ENCODE peak calls at places on chromosome 13, in ten cellular contexts. W, U, E, S, K, X, F, P, N and C are unnamed samples.

GRCh38 chr13:109141716-109142115 is 512.3 kb downstream of the MYO16 start:
- DNase-seq in K (no peak), P (no peak), W (no peak), X (no peak), E (no peak), F (no peak), U (no peak), S (no peak), N (no peak), C (no peak)

GRCh38 chr13:110714798-110715394 is 1.4 kb downstream of the ING1 start:
- DNase-seq in U (peak), K (peak), W (peak), P (no peak), N (peak), E (peak), S (peak), F (peak), X (peak), C (peak)

GRCh38 chr13:83765796-83766195 is 116.5 kb downstream of the SLITRK1 start:
- DNase-seq in S (no peak), W (no peak), P (no peak), U (no peak), K (peak), N (no peak), F (no peak), E (peak), X (no peak), C (no peak)

GRCh38 chr13:68081051-68081450 is 850.9 kb upstream of the PCDH9 start:
- DNase-seq in W (no peak), S (no peak), U (no peak), E (no peak), P (no peak), K (no peak), X (no peak), F (no peak), N (no peak), C (no peak)

GRCh38 chr13:76350399-76350798 is 535.8 kb downstream of the KCTD12 start:
- DNase-seq in P (no peak), E (no peak), N (no peak), K (no peak), U (no peak), S (no peak), W (no peak), F (no peak), X (no peak), C (no peak)

GRCh38 chr13:35916186-35916585 is 215.0 kb downstream of the DCLK1 start:
- DNase-seq in W (no peak), U (no peak), S (no peak), N (no peak), X (no peak), E (no peak), F (no peak), K (no peak), P (no peak), C (peak)

GRCh38 chr13:110869805-110870706 is 44.8 kb downstream of the ANKRD10 start:
- DNase-seq in E (peak), U (peak), S (no peak), F (peak), K (peak), X (no peak), N (peak), W (peak), P (no peak), C (no peak)

GRCh38 chr13:76759877-76760276 is 126.3 kb downstream of the KCTD12 start:
- DNase-seq in E (no peak), W (no peak), U (no peak), K (no peak), X (no peak), P (no peak), N (no peak), F (no peak), S (no peak), C (no peak)

GRCh38 chr13:66207610-66208009 is 1022.5 kb downstream of the PCDH9 start:
- DNase-seq in S (no peak), F (no peak), N (no peak), U (no peak), E (no peak), X (no peak), W (no peak), P (no peak), K (no peak), C (no peak)

GRCh38 chr13:114099918-114100445 is 32.4 kb downstream of the RASA3 start:
- DNase-seq in W (peak), P (no peak), E (no peak), N (no peak), F (peak), X (no peak), S (no peak), U (no peak), K (no peak), C (no peak)

GRCh38 chr13:47904239-47904638 is 96.8 kb downstream of the SUCLA2 start:
- DNase-seq in N (no peak), F (no peak), U (no peak), S (no peak), E (no peak), X (no peak), P (no peak), K (no peak), W (peak), C (no peak)

GRCh38 chr13:38542601-38543000 is 144.3 kb upstream of the FREM2 start:
- DNase-seq in X (no peak), F (no peak), U (no peak), K (no peak), W (no peak), S (no peak), P (no peak), N (no peak), E (no peak), C (no peak)

GRCh38 chr13:48946163-48946562 is 29.5 kb upstream of the FNDC3A start:
- DNase-seq in E (no peak), N (no peak), K (no peak), X (no peak), W (no peak), S (no peak), F (no peak), P (no peak), U (no peak), C (no peak)

GRCh38 chr13:69935043-69935442 is 172.6 kb upstream of the ATXN8OS start:
- DNase-seq in W (no peak), S (no peak), K (no peak), N (no peak), X (no peak), F (no peak), U (no peak), P (no peak), E (no peak), C (peak)

GRCh38 chr13:62702502-62702901 is 1286.9 kb upstream of the PCDH20 start:
- DNase-seq in W (no peak), P (no peak), F (no peak), N (no peak), S (peak), E (no peak), X (no peak), K (no peak), U (no peak), C (no peak)

GRCh38 chr13:64847767-64848166 is 2382.4 kb downstream of the PCDH9 start:
- DNase-seq in K (no peak), W (no peak), F (no peak), U (no peak), N (no peak), P (no peak), S (no peak), X (no peak), E (no peak), C (no peak)

GRCh38 chr13:33352023-33352422 is 66.5 kb upstream of the STARD13 start:
- DNase-seq in S (peak), X (no peak), W (no peak), U (no peak), N (no peak), K (no peak), E (no peak), P (no peak), F (no peak), C (no peak)

GRCh38 chr13:23570931-23571330 is 719 bp downstream of the TNFRSF19 start:
- DNase-seq in F (no peak), P (no peak), E (no peak), X (no peak), N (no peak), U (no peak), K (no peak), S (no peak), W (no peak), C (no peak)

GRCh38 chr13:30466358-30466714 is 600 bp upstream of the HMGB1 start:
- DNase-seq in F (no peak), X (no peak), S (peak), K (no peak), W (no peak), E (no peak), P (no peak), U (no peak), N (no peak), C (peak)

GRCh38 chr13:19661126-19661525 is 27.7 kb downstream of the MPHOSPH8 start:
- DNase-seq in P (no peak), S (no peak), F (no peak), N (no peak), X (no peak), K (no peak), W (no peak), E (no peak), U (no peak), C (no peak)

GRCh38 chr13:54879036-54879435 is 1850.4 kb downstream of the OLFM4 start:
- DNase-seq in U (no peak), P (no peak), K (no peak), W (no peak), N (no peak), S (no peak), F (no peak), E (no peak), X (no peak), C (no peak)

GRCh38 chr13:111904701-111905608 is 162.0 kb upstream of the SOX1 start:
- DNase-seq in E (no peak), S (no peak), W (no peak), K (no peak), N (peak), P (no peak), U (peak), X (no peak), F (peak), C (no peak)

GRCh38 chr13:31749929-31750328 is 10.6 kb downstream of the RXFP2 start:
- DNase-seq in U (no peak), K (no peak), X (no peak), F (no peak), N (no peak), S (no peak), W (no peak), P (no peak), E (no peak), C (no peak)